ENCODE peak calls at places on chromosome 17, in seven cellular contexts. W, I, R, Z, D, A and E are unnamed samples.

GRCh38 chr17:36509272-36509985 is 22.9 kb downstream of the ZNHIT3 start:
- DNase-seq in R (no peak), A (no peak), D (no peak), Z (no peak), W (no peak), I (no peak), E (no peak)

GRCh38 chr17:12085076-12085949 is 64.6 kb downstream of the MAP2K4 start:
- DNase-seq in D (no peak), I (no peak), R (peak), W (no peak), A (peak), Z (no peak), E (no peak)

GRCh38 chr17:37672545-37673078 is 29.4 kb upstream of the DDX52 start:
- DNase-seq in Z (no peak), I (no peak), W (peak), D (no peak), R (no peak), A (no peak), E (no peak)

GRCh38 chr17:27381007-27381501 is 75.2 kb upstream of the KSR1 start:
- DNase-seq in Z (peak), R (peak), I (peak), A (peak), D (peak), W (no peak), E (peak)

GRCh38 chr17:33267279-33267790 is 25.8 kb downstream of the ASIC2 start:
- DNase-seq in W (peak), R (no peak), Z (no peak), D (no peak), I (no peak), A (no peak), E (no peak)

GRCh38 chr17:82787081-82787848 is 35.4 kb downstream of the TBCD start:
- DNase-seq in Z (peak), W (peak), R (no peak), I (no peak), D (peak), A (no peak), E (no peak)

GRCh38 chr17:81888105-81888987 is 3.0 kb downstream of the ALYREF start:
- DNase-seq in I (no peak), A (no peak), D (no peak), Z (no peak), W (no peak), R (no peak), E (no peak)

GRCh38 chr17:83080641-83081560 is 1.5 kb downstream of the METRNL start:
- DNase-seq in Z (no peak), A (peak), W (no peak), R (no peak), D (peak), I (no peak), E (no peak)

GRCh38 chr17:60506312-60506711 is 19.7 kb downstream of the APPBP2 start:
- DNase-seq in D (no peak), A (no peak), R (no peak), Z (no peak), W (no peak), I (no peak), E (no peak)

GRCh38 chr17:1060991-1061390 is 64.1 kb downstream of the TIMM22 start:
- DNase-seq in D (no peak), Z (no peak), R (no peak), W (peak), A (peak), I (peak), E (no peak)

GRCh38 chr17:40075216-40076100 is 12.7 kb downstream of the THRA start:
- DNase-seq in A (peak), R (peak), I (peak), D (peak), Z (peak), W (no peak), E (peak)